ENCODE peak calls at places on chromosomes 16 and 17, in nine cellular contexts. Q is A673, X is fibroblast of the aortic adventitia, W is heart right ventricle, V is WTC11, I is OCI-LY7, L is AG04450, N is adrenal gland, P is cardiac muscle cell. T is an unnamed sample.
A peak's percentile ranks its signal among the peaks of the same experiment; 100 is the strongest.

GRCh38 chr16:19167710-19168172 is 299 bp upstream of the SYT17 start:
- DNase-seq in Q (peak; percentile 80), X (peak; percentile 25), W (peak; percentile 77), V (peak; percentile 81), I (peak; percentile 57), L (no peak), N (peak; percentile 75), P (peak; percentile 80), T (peak; percentile 79)

GRCh38 chr17:46059457-46059856 is 60.4 kb downstream of the STH start:
- DNase-seq in Q (no peak), X (no peak), W (no peak), V (no peak), I (no peak), L (no peak), N (peak; percentile 26), P (no peak), T (no peak)

GRCh38 chr17:53894591-53894990 is 71.9 kb downstream of the KIF2B start:
- DNase-seq in Q (no peak), X (no peak), W (no peak), V (no peak), I (no peak), L (no peak), N (no peak), P (no peak), T (no peak)

GRCh38 chr17:77887464-77888241 is 70.8 kb upstream of the TNRC6C start:
- DNase-seq in Q (peak; percentile 49), X (peak; percentile 77), W (peak; percentile 84), V (no peak), I (peak; percentile 33), L (peak; percentile 16), N (peak; percentile 83), P (peak; percentile 87), T (peak; percentile 62)

GRCh38 chr17:7987112-7987893 is 15.1 kb upstream of the GUCY2D start:
- DNase-seq in Q (no peak), X (peak; percentile 49), W (no peak), V (no peak), I (no peak), L (no peak), N (no peak), P (peak; percentile 70), T (no peak)

GRCh38 chr16:31705371-31705770 is 168.2 kb upstream of the ZNF267 start:
- DNase-seq in Q (no peak), X (no peak), W (no peak), V (no peak), I (no peak), L (no peak), N (no peak), P (no peak), T (no peak)

GRCh38 chr17:60077672-60078519 is 825 bp downstream of the HEATR6 start:
- DNase-seq in Q (no peak), X (peak; percentile 34), W (no peak), V (no peak), I (peak; percentile 8), L (no peak), N (peak; percentile 57), P (peak; percentile 51), T (no peak)

GRCh38 chr16:19169081-19169639 is 1.1 kb downstream of the SYT17 start:
- DNase-seq in Q (no peak), X (no peak), W (peak; percentile 18), V (no peak), I (no peak), L (no peak), N (no peak), P (no peak), T (peak; percentile 60)

GRCh38 chr17:45441536-45442310 is 9.1 kb upstream of the ARHGAP27 start:
- DNase-seq in Q (no peak), X (no peak), W (no peak), V (no peak), I (no peak), L (no peak), N (no peak), P (no peak), T (no peak)

GRCh38 chr17:19867654-19868395 is at the start of gene ULK2:
- DNase-seq in Q (peak; percentile 84), X (peak; percentile 72), W (peak; percentile 72), V (peak; percentile 70), I (peak; percentile 59), L (peak; percentile 21), N (peak; percentile 67), P (peak; percentile 87), T (peak; percentile 48)

GRCh38 chr16:70663524-70664324 is 17.4 kb downstream of the IL34 start:
- DNase-seq in Q (no peak), X (no peak), W (no peak), V (no peak), I (no peak), L (no peak), N (no peak), P (no peak), T (no peak)

GRCh38 chr16:87384162-87384999 is 805 bp upstream of the FBXO31 start:
- DNase-seq in Q (no peak), X (no peak), W (peak; percentile 67), V (peak; percentile 70), I (no peak), L (no peak), N (peak; percentile 61), P (no peak), T (peak; percentile 60)

GRCh38 chr16:61862756-61863155 is 173.5 kb downstream of the CDH8 start:
- DNase-seq in Q (no peak), X (no peak), W (no peak), V (no peak), I (no peak), L (no peak), N (no peak), P (no peak), T (no peak)

GRCh38 chr17:57315061-57315851 is 58.9 kb downstream of the MSI2 start:
- DNase-seq in Q (no peak), X (no peak), W (no peak), V (no peak), I (no peak), L (no peak), N (no peak), P (no peak), T (no peak)

GRCh38 chr17:42040818-42041217 is 9.6 kb downstream of the C17orf113 start:
- DNase-seq in Q (no peak), X (no peak), W (no peak), V (no peak), I (no peak), L (no peak), N (no peak), P (no peak), T (no peak)
- TF ChIP-seq CTCF in Q (no peak), X (no peak), W (no peak), V (no peak), I (no peak), L (no peak), N (no peak), P (no peak), T (no peak)

GRCh38 chr17:4008496-4009163 is 44.4 kb upstream of the ATP2A3 start:
- DNase-seq in Q (no peak), X (no peak), W (no peak), V (no peak), I (no peak), L (peak; percentile 74), N (no peak), P (no peak), T (no peak)

GRCh38 chr17:4006745-4007211 is 42.5 kb upstream of the ATP2A3 start:
- DNase-seq in Q (no peak), X (no peak), W (no peak), V (no peak), I (no peak), L (no peak), N (no peak), P (no peak), T (no peak)

GRCh38 chr17:4007346-4008081 is 43.3 kb upstream of the ATP2A3 start:
- DNase-seq in Q (no peak), X (no peak), W (no peak), V (no peak), I (no peak), L (no peak), N (no peak), P (no peak), T (no peak)

GRCh38 chr17:4009164-4009785 is 45.0 kb upstream of the ATP2A3 start:
- DNase-seq in Q (no peak), X (no peak), W (no peak), V (no peak), I (no peak), L (no peak), N (no peak), P (no peak), T (no peak)

GRCh38 chr17:4008082-4008435 is 43.8 kb upstream of the ATP2A3 start:
- DNase-seq in Q (no peak), X (no peak), W (no peak), V (no peak), I (no peak), L (no peak), N (no peak), P (no peak), T (no peak)
- TF ChIP-seq CTCF in Q (peak; percentile 32), X (no peak), W (no peak), V (no peak), I (peak; percentile 67), L (peak; percentile 27), N (no peak), P (peak; percentile 21), T (no peak)

GRCh38 chr16:26765087-26765486 is 301.6 kb upstream of the C16orf82 start:
- DNase-seq in Q (peak; percentile 39), X (no peak), W (no peak), V (peak; percentile 49), I (peak; percentile 10), L (no peak), N (no peak), P (no peak), T (no peak)
- TF ChIP-seq CTCF in Q (peak; percentile 40), X (peak; percentile 43), W (peak; percentile 21), V (no peak), I (peak; percentile 53), L (peak; percentile 36), N (peak; percentile 9), P (no peak), T (no peak)

DNA sequence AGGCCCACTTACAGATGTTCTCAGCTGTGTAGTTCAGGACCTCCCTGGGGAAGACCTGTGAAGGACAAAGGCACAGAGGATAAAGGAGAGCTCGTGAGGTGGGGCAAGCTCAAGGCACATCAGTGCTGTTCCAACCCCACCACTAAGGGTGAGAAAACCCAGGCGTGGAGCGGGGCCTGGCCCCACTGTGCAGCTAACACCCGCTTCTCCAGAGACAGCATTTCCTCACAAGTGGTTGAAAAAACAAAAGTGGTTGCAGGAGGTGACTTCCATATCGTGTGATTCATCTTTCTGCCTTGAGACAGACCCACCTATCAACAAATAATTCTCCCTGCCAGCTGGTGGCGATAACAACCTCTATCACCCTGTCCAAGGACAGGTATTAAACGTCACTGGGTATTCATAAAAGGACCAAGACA is 30.0 kb downstream of the SNN start:
- DNase-seq in Q (no peak), X (no peak), W (no peak), V (no peak), I (peak; percentile 37), L (no peak), N (peak; percentile 57), P (no peak), T (no peak)
- TF ChIP-seq CTCF in Q (peak; percentile 9), X (no peak), W (no peak), V (no peak), I (peak; percentile 66), L (peak; percentile 0), N (peak; percentile 27), P (no peak), T (no peak)

GRCh38 chr16:56931769-56932587 is at the start of gene HERPUD1:
- DNase-seq in Q (peak; percentile 99), X (peak; percentile 98), W (peak; percentile 99), V (peak; percentile 96), I (peak; percentile 99), L (peak; percentile 97), N (peak; percentile 99), P (peak; percentile 99), T (peak; percentile 99)
- TF ChIP-seq CTCF in Q (no peak), X (peak; percentile 22), W (no peak), V (no peak), I (no peak), L (no peak), N (peak; percentile 35), P (peak; percentile 11), T (no peak)

T was measured in colonic mucosa.